ENCODE peak calls at places on chromosomes 4 and X, in six cellular contexts. One of them, this sample, is unnamed.

GRCh38 chrX:46961574-46962279 is 49.5 kb downstream of the JADE3 start:
- DNase-seq in brain pericyte: no peak
- DNase-seq in RPMI7951: no peak
- DNase-seq in NCI-H2171: peak; percentile 43
- DNase-seq in fibroblast of the conjunctiva: no peak
- DNase-seq in amniotic stem cell: no peak
- DNase-seq in this sample: no peak

GRCh38 chr4:21625447-21625846 is 323.1 kb downstream of the KCNIP4 start:
- DNase-seq in brain pericyte: no peak
- DNase-seq in RPMI7951: no peak
- DNase-seq in NCI-H2171: no peak
- DNase-seq in fibroblast of the conjunctiva: no peak
- DNase-seq in amniotic stem cell: no peak
- DNase-seq in this sample: no peak

GRCh38 chr4:122285285-122285684 is 93.5 kb upstream of the ADAD1 start:
- DNase-seq in brain pericyte: no peak
- DNase-seq in RPMI7951: peak; percentile 29
- DNase-seq in NCI-H2171: no peak
- DNase-seq in fibroblast of the conjunctiva: no peak
- DNase-seq in amniotic stem cell: no peak
- DNase-seq in this sample: no peak

GRCh38 chr4:105715692-105716278 is 7.2 kb downstream of the GSTCD start:
- DNase-seq in brain pericyte: no peak
- DNase-seq in RPMI7951: peak; percentile 37
- DNase-seq in NCI-H2171: no peak
- DNase-seq in fibroblast of the conjunctiva: peak; percentile 13
- DNase-seq in amniotic stem cell: peak; percentile 4
- DNase-seq in this sample: no peak

GRCh38 chr4:122958505-122958904 is 36.1 kb upstream of the NUDT6 start:
- DNase-seq in brain pericyte: no peak
- DNase-seq in RPMI7951: no peak
- DNase-seq in NCI-H2171: no peak
- DNase-seq in fibroblast of the conjunctiva: no peak
- DNase-seq in amniotic stem cell: no peak
- DNase-seq in this sample: no peak

GRCh38 chrX:44071847-44072545 is 98.8 kb upstream of the NDP start:
- DNase-seq in brain pericyte: no peak
- DNase-seq in RPMI7951: peak; percentile 87
- DNase-seq in NCI-H2171: no peak
- DNase-seq in fibroblast of the conjunctiva: no peak
- DNase-seq in amniotic stem cell: no peak
- DNase-seq in this sample: no peak

GRCh38 chrX:31130457-31131215 is 58.8 kb upstream of the FTHL17 start:
- DNase-seq in brain pericyte: no peak
- DNase-seq in RPMI7951: peak; percentile 2
- DNase-seq in NCI-H2171: no peak
- DNase-seq in fibroblast of the conjunctiva: no peak
- DNase-seq in amniotic stem cell: no peak
- DNase-seq in this sample: no peak

GRCh38 chr4:73662709-73663546 is 42.7 kb upstream of the RASSF6 start:
- DNase-seq in brain pericyte: peak; percentile 33
- DNase-seq in RPMI7951: peak; percentile 66
- DNase-seq in NCI-H2171: peak; percentile 0
- DNase-seq in fibroblast of the conjunctiva: peak; percentile 70
- DNase-seq in amniotic stem cell: peak; percentile 70
- DNase-seq in this sample: no peak

GRCh38 chr4:66769436-66769835 is 775.9 kb downstream of the CENPC start:
- DNase-seq in brain pericyte: no peak
- DNase-seq in RPMI7951: no peak
- DNase-seq in NCI-H2171: no peak
- DNase-seq in fibroblast of the conjunctiva: no peak
- DNase-seq in amniotic stem cell: no peak
- DNase-seq in this sample: no peak

GRCh38 chr4:1512738-1513660 is 106.8 kb upstream of the NKX1-1 start:
- DNase-seq in brain pericyte: no peak
- DNase-seq in RPMI7951: no peak
- DNase-seq in NCI-H2171: peak; percentile 2
- DNase-seq in fibroblast of the conjunctiva: no peak
- DNase-seq in amniotic stem cell: no peak
- DNase-seq in this sample: no peak

GRCh38 chr4:168408620-168409019 is 71.7 kb downstream of the DDX60L start:
- DNase-seq in brain pericyte: peak; percentile 34
- DNase-seq in RPMI7951: peak; percentile 95
- DNase-seq in NCI-H2171: peak; percentile 43
- DNase-seq in fibroblast of the conjunctiva: peak; percentile 78
- DNase-seq in amniotic stem cell: peak; percentile 69
- DNase-seq in this sample: no peak

GRCh38 chr4:16472537-16472936 is 246.3 kb upstream of the TAPT1 start:
- DNase-seq in brain pericyte: no peak
- DNase-seq in RPMI7951: no peak
- DNase-seq in NCI-H2171: no peak
- DNase-seq in fibroblast of the conjunctiva: no peak
- DNase-seq in amniotic stem cell: no peak
- DNase-seq in this sample: no peak

GRCh38 chr4:123505077-123505456 is 108.5 kb downstream of the SPRY1 start:
- DNase-seq in brain pericyte: no peak
- DNase-seq in RPMI7951: peak; percentile 44
- DNase-seq in NCI-H2171: no peak
- DNase-seq in fibroblast of the conjunctiva: no peak
- DNase-seq in amniotic stem cell: peak; percentile 2
- DNase-seq in this sample: no peak

GRCh38 chr4:42715807-42716482 is 59.0 kb upstream of the ATP8A1 start:
- DNase-seq in brain pericyte: no peak
- DNase-seq in RPMI7951: no peak
- DNase-seq in NCI-H2171: peak; percentile 0
- DNase-seq in fibroblast of the conjunctiva: no peak
- DNase-seq in amniotic stem cell: no peak
- DNase-seq in this sample: no peak

GRCh38 chrX:102517331-102517730 is 792 bp upstream of the TMSB15A start:
- DNase-seq in brain pericyte: no peak
- DNase-seq in RPMI7951: peak; percentile 32
- DNase-seq in NCI-H2171: peak; percentile 0
- DNase-seq in fibroblast of the conjunctiva: peak; percentile 2
- DNase-seq in amniotic stem cell: no peak
- DNase-seq in this sample: no peak

GRCh38 chrX:71609095-71609750 is 9.1 kb downstream of the CXCR3 start:
- DNase-seq in brain pericyte: no peak
- DNase-seq in RPMI7951: no peak
- DNase-seq in NCI-H2171: no peak
- DNase-seq in fibroblast of the conjunctiva: no peak
- DNase-seq in amniotic stem cell: no peak
- DNase-seq in this sample: no peak

GRCh38 chr4:163901305-163901704 is 406.8 kb downstream of the TMA16 start:
- DNase-seq in brain pericyte: no peak
- DNase-seq in RPMI7951: no peak
- DNase-seq in NCI-H2171: no peak
- DNase-seq in fibroblast of the conjunctiva: no peak
- DNase-seq in amniotic stem cell: no peak
- DNase-seq in this sample: no peak

GRCh38 chr4:13261486-13262257 is 222.5 kb downstream of the RAB28 start:
- DNase-seq in brain pericyte: no peak
- DNase-seq in RPMI7951: peak; percentile 63
- DNase-seq in NCI-H2171: no peak
- DNase-seq in fibroblast of the conjunctiva: no peak
- DNase-seq in amniotic stem cell: no peak
- DNase-seq in this sample: no peak

GRCh38 chr4:176052744-176053143 is 12.9 kb upstream of the WDR17 start:
- DNase-seq in brain pericyte: no peak
- DNase-seq in RPMI7951: no peak
- DNase-seq in NCI-H2171: no peak
- DNase-seq in fibroblast of the conjunctiva: no peak
- DNase-seq in amniotic stem cell: no peak
- DNase-seq in this sample: peak; percentile 13

GRCh38 chr4:8698341-8699062 is 105.9 kb downstream of the CPZ start:
- DNase-seq in brain pericyte: no peak
- DNase-seq in RPMI7951: no peak
- DNase-seq in NCI-H2171: no peak
- DNase-seq in fibroblast of the conjunctiva: no peak
- DNase-seq in amniotic stem cell: no peak
- DNase-seq in this sample: no peak

GRCh38 chr4:71200944-71201533 is 137.8 kb upstream of the SLC4A4 start:
- DNase-seq in brain pericyte: no peak
- DNase-seq in RPMI7951: no peak
- DNase-seq in NCI-H2171: no peak
- DNase-seq in fibroblast of the conjunctiva: no peak
- DNase-seq in amniotic stem cell: no peak
- DNase-seq in this sample: no peak

GRCh38 chrX:46376246-46376885 is 168.9 kb downstream of the ZNF674 start:
- DNase-seq in brain pericyte: no peak
- DNase-seq in RPMI7951: peak; percentile 74
- DNase-seq in NCI-H2171: no peak
- DNase-seq in fibroblast of the conjunctiva: peak; percentile 37
- DNase-seq in amniotic stem cell: peak; percentile 24
- DNase-seq in this sample: no peak

GRCh38 chr4:96126227-96126626 is 286.3 kb downstream of the PDHA2 start:
- DNase-seq in brain pericyte: no peak
- DNase-seq in RPMI7951: no peak
- DNase-seq in NCI-H2171: no peak
- DNase-seq in fibroblast of the conjunctiva: no peak
- DNase-seq in amniotic stem cell: no peak
- DNase-seq in this sample: no peak

GRCh38 chrX:44016906-44017305 is 43.7 kb upstream of the NDP start:
- DNase-seq in brain pericyte: no peak
- DNase-seq in RPMI7951: no peak
- DNase-seq in NCI-H2171: no peak
- DNase-seq in fibroblast of the conjunctiva: no peak
- DNase-seq in amniotic stem cell: no peak
- DNase-seq in this sample: no peak

GRCh38 chr4:88360791-88361190 is 17.9 kb upstream of the HERC6 start:
- DNase-seq in brain pericyte: no peak
- DNase-seq in RPMI7951: no peak
- DNase-seq in NCI-H2171: no peak
- DNase-seq in fibroblast of the conjunctiva: no peak
- DNase-seq in amniotic stem cell: no peak
- DNase-seq in this sample: no peak

GRCh38 chr4:146643812-146644401 is 5.2 kb downstream of the POU4F2 start:
- DNase-seq in brain pericyte: no peak
- DNase-seq in RPMI7951: peak; percentile 15
- DNase-seq in NCI-H2171: no peak
- DNase-seq in fibroblast of the conjunctiva: no peak
- DNase-seq in amniotic stem cell: no peak
- DNase-seq in this sample: no peak

GRCh38 chr4:121789960-121790829 is 10.9 kb upstream of the EXOSC9 start:
- DNase-seq in brain pericyte: no peak
- DNase-seq in RPMI7951: peak; percentile 78
- DNase-seq in NCI-H2171: no peak
- DNase-seq in fibroblast of the conjunctiva: peak; percentile 37
- DNase-seq in amniotic stem cell: peak; percentile 46
- DNase-seq in this sample: no peak

GRCh38 chr4:67712000-67712625 is 11.2 kb upstream of the UBA6 start:
- DNase-seq in brain pericyte: no peak
- DNase-seq in RPMI7951: peak; percentile 48
- DNase-seq in NCI-H2171: no peak
- DNase-seq in fibroblast of the conjunctiva: no peak
- DNase-seq in amniotic stem cell: no peak
- DNase-seq in this sample: no peak

GRCh38 chr4:177802149-177802548 is 359.9 kb upstream of the AGA start:
- DNase-seq in brain pericyte: no peak
- DNase-seq in RPMI7951: no peak
- DNase-seq in NCI-H2171: no peak
- DNase-seq in fibroblast of the conjunctiva: no peak
- DNase-seq in amniotic stem cell: no peak
- DNase-seq in this sample: no peak

GRCh38 chr4:29277381-29277780 is 1442.8 kb upstream of the PCDH7 start:
- DNase-seq in brain pericyte: peak; percentile 37
- DNase-seq in RPMI7951: no peak
- DNase-seq in NCI-H2171: no peak
- DNase-seq in fibroblast of the conjunctiva: no peak
- DNase-seq in amniotic stem cell: peak; percentile 3
- DNase-seq in this sample: no peak

GRCh38 chr4:170047774-170048354 is 21.7 kb upstream of the MFAP3L start:
- DNase-seq in brain pericyte: no peak
- DNase-seq in RPMI7951: peak; percentile 53
- DNase-seq in NCI-H2171: peak; percentile 0
- DNase-seq in fibroblast of the conjunctiva: peak; percentile 60
- DNase-seq in amniotic stem cell: peak; percentile 61
- DNase-seq in this sample: no peak

GRCh38 chrX:154096140-154097002 is 1.1 kb downstream of the MECP2 start:
- DNase-seq in brain pericyte: no peak
- DNase-seq in RPMI7951: peak; percentile 59
- DNase-seq in NCI-H2171: no peak
- DNase-seq in fibroblast of the conjunctiva: no peak
- DNase-seq in amniotic stem cell: no peak
- DNase-seq in this sample: no peak

GRCh38 chr4:35175487-35175886 is 1068.8 kb downstream of the ARAP2 start:
- DNase-seq in brain pericyte: no peak
- DNase-seq in RPMI7951: no peak
- DNase-seq in NCI-H2171: no peak
- DNase-seq in fibroblast of the conjunctiva: no peak
- DNase-seq in amniotic stem cell: no peak
- DNase-seq in this sample: no peak

GRCh38 chrX:150361777-150362351 is 1.3 kb upstream of the MAMLD1 start:
- DNase-seq in brain pericyte: no peak
- DNase-seq in RPMI7951: no peak
- DNase-seq in NCI-H2171: no peak
- DNase-seq in fibroblast of the conjunctiva: no peak
- DNase-seq in amniotic stem cell: no peak
- DNase-seq in this sample: no peak

GRCh38 chr4:76301775-76302162 is 4.8 kb upstream of the STBD1 start:
- DNase-seq in brain pericyte: no peak
- DNase-seq in RPMI7951: no peak
- DNase-seq in NCI-H2171: no peak
- DNase-seq in fibroblast of the conjunctiva: no peak
- DNase-seq in amniotic stem cell: no peak
- DNase-seq in this sample: no peak

GRCh38 chr4:8422786-8423185 is 17.7 kb downstream of the ACOX3 start:
- DNase-seq in brain pericyte: no peak
- DNase-seq in RPMI7951: no peak
- DNase-seq in NCI-H2171: no peak
- DNase-seq in fibroblast of the conjunctiva: no peak
- DNase-seq in amniotic stem cell: no peak
- DNase-seq in this sample: no peak

GRCh38 chrX:53716328-53717088 is 30.0 kb upstream of the HUWE1 start:
- DNase-seq in brain pericyte: no peak
- DNase-seq in RPMI7951: peak; percentile 89
- DNase-seq in NCI-H2171: no peak
- DNase-seq in fibroblast of the conjunctiva: no peak
- DNase-seq in amniotic stem cell: no peak
- DNase-seq in this sample: no peak

This sample was measured in SIG-M5.